ENCODE peak calls at places on chromosomes 2 and 18, in six cellular contexts. One of them, this sample, is unnamed.

GRCh38 chr2:922230-922629 is 28.4 kb upstream of the SNTG2 start:
- DNase-seq in K562: no peak
- DNase-seq in GM12878: no peak
- DNase-seq in H1: no peak
- DNase-seq in HCT116: no peak
- DNase-seq in HepG2: no peak
- DNase-seq in this sample: no peak

GRCh38 chr2:22238967-22239366 is 1115.2 kb downstream of the TDRD15 start:
- DNase-seq in K562: no peak
- DNase-seq in HepG2: no peak
- DNase-seq in HCT116: no peak
- DNase-seq in H1: no peak
- DNase-seq in GM12878: no peak
- DNase-seq in this sample: no peak

GRCh38 chr18:33201509-33201926 is 239.0 kb downstream of the CCDC178 start:
- DNase-seq in GM12878: no peak
- DNase-seq in HepG2: peak
- DNase-seq in H1: peak
- DNase-seq in K562: no peak
- DNase-seq in HCT116: no peak
- DNase-seq in this sample: peak

GRCh38 chr2:189610700-189611099 is 30.1 kb upstream of the SLC40A1 start:
- DNase-seq in HCT116: no peak
- DNase-seq in GM12878: no peak
- DNase-seq in HepG2: no peak
- DNase-seq in H1: no peak
- DNase-seq in K562: no peak
- DNase-seq in this sample: peak

GRCh38 chr2:58976374-58977055 is 735.4 kb upstream of the FANCL start:
- DNase-seq in HCT116: no peak
- DNase-seq in H1: no peak
- DNase-seq in GM12878: no peak
- DNase-seq in K562: no peak
- DNase-seq in HepG2: no peak
- DNase-seq in this sample: peak

GRCh38 chr2:160266078-160266551 is 66.0 kb upstream of the ITGB6 start:
- DNase-seq in GM12878: peak
- DNase-seq in H1: no peak
- DNase-seq in HCT116: no peak
- DNase-seq in HepG2: no peak
- DNase-seq in K562: no peak
- DNase-seq in this sample: no peak

GRCh38 chr2:237162959-237163358 is 77.3 kb downstream of the COPS8 start:
- DNase-seq in HepG2: no peak
- DNase-seq in HCT116: no peak
- DNase-seq in K562: no peak
- DNase-seq in H1: no peak
- DNase-seq in GM12878: no peak
- DNase-seq in this sample: no peak

GRCh38 chr2:437772-438393 is 150.0 kb upstream of the ALKAL2 start:
- DNase-seq in HepG2: no peak
- DNase-seq in H1: no peak
- DNase-seq in K562: no peak
- DNase-seq in GM12878: no peak
- DNase-seq in HCT116: no peak
- DNase-seq in this sample: peak

GRCh38 chr2:100831831-100832230 is 11.9 kb downstream of the NPAS2 start:
- DNase-seq in H1: no peak
- DNase-seq in HCT116: no peak
- DNase-seq in GM12878: no peak
- DNase-seq in K562: no peak
- DNase-seq in HepG2: no peak
- DNase-seq in this sample: no peak

GRCh38 chr2:237201461-237202287 is 116.0 kb downstream of the COPS8 start:
- DNase-seq in HCT116: peak
- DNase-seq in K562: peak
- DNase-seq in H1: no peak
- DNase-seq in GM12878: peak
- DNase-seq in HepG2: peak
- DNase-seq in this sample: no peak

GRCh38 chr2:177983183-177983788 is 89.3 kb downstream of the PDE11A start:
- DNase-seq in GM12878: no peak
- DNase-seq in HCT116: peak
- DNase-seq in HepG2: peak
- DNase-seq in K562: peak
- DNase-seq in H1: peak
- DNase-seq in this sample: peak

GRCh38 chr2:204551464-204551863 is 6.2 kb downstream of the PARD3B start:
- DNase-seq in K562: no peak
- DNase-seq in HCT116: no peak
- DNase-seq in H1: no peak
- DNase-seq in HepG2: no peak
- DNase-seq in GM12878: no peak
- DNase-seq in this sample: no peak

GRCh38 chr2:43133336-43133707 is 93.1 kb downstream of the ZFP36L2 start:
- DNase-seq in H1: no peak
- DNase-seq in K562: no peak
- DNase-seq in HCT116: no peak
- DNase-seq in HepG2: no peak
- DNase-seq in GM12878: no peak
- DNase-seq in this sample: no peak

GRCh38 chr2:66665124-66665984 is 230.4 kb downstream of the MEIS1 start:
- DNase-seq in K562: no peak
- DNase-seq in H1: no peak
- DNase-seq in HepG2: no peak
- DNase-seq in GM12878: no peak
- DNase-seq in HCT116: no peak
- DNase-seq in this sample: no peak

GRCh38 chr2:121197369-121198091 is 87.5 kb downstream of the TFCP2L1 start:
- DNase-seq in HCT116: no peak
- DNase-seq in GM12878: no peak
- DNase-seq in K562: no peak
- DNase-seq in H1: no peak
- DNase-seq in HepG2: no peak
- DNase-seq in this sample: no peak
- TF ChIP-seq JUND in HCT116: no peak
- TF ChIP-seq JUND in GM12878: no peak
- TF ChIP-seq JUND in K562: no peak
- TF ChIP-seq JUND in H1: no peak
- TF ChIP-seq JUND in HepG2: no peak
- TF ChIP-seq JUND in this sample: no peak

DNA sequence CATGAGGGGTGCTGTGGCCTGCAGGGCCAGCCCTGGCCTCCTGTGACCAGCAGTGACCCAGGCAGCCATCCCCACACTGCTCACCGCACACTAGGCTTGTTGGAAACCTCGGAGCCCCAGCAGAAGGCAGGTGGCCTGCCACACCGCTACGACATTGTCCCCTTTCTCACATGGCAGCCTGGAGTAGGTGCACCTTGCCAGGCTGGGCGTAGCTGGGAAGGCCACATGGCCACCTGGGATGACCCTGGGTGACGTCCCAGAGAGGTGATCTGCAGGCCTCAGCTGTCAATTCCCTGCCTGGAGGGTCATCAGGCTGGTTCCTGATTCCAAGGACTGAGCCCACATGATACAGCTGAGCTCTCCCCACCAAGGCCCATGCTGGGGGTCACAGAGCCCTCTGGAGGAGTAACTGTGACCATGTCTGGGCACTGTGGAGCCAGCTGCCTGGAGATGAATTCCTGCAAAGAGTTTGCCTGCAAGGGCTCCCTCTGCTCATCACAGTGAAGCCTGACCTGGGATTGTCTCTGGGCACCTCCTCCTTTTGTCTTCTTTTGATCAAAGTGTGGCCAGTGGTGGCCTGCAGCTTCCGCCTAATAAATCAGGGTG is 119.6 kb upstream of the OTOS start:
- DNase-seq in HCT116: no peak
- DNase-seq in K562: no peak
- DNase-seq in GM12878: no peak
- DNase-seq in H1: no peak
- DNase-seq in HepG2: no peak
- DNase-seq in this sample: no peak
- TF ChIP-seq JUND in HCT116: no peak
- TF ChIP-seq JUND in K562: no peak
- TF ChIP-seq JUND in GM12878: no peak
- TF ChIP-seq JUND in H1: no peak
- TF ChIP-seq JUND in HepG2: no peak
- TF ChIP-seq JUND in this sample: no peak

DNA sequence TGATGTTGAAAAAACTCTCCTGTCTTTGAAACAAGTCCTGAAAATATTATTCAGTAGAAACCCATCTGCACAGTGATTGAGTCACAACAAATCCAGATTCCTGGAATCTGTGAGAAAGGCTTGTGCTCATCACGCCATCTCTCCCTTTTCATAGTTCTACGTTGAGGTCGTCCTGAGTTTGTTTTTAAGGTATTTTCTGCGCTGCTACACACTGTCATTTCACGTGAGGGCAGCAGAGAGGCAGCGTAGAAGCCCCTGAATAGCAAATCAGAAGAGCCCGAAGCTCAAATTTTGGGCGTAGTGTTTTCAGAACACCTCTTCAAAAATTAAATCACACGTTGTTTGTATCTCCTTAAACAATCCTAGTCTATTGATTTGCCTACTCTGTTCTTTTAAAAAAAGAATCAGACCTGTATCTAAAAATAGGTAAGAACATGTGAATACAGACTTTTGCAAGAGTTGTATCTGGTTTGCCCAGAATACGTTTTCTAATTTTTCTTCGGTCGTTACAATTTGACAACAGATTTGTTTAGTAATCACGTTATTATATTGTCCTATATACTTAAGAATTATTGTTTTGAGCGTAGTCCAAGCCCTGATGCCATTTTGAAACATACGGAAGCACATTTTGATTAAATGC is 61.6 kb upstream of the SLC38A11 start:
- DNase-seq in K562: no peak
- DNase-seq in HCT116: peak
- DNase-seq in GM12878: no peak
- DNase-seq in H1: no peak
- DNase-seq in HepG2: peak
- DNase-seq in this sample: peak
- TF ChIP-seq JUND in K562: no peak
- TF ChIP-seq JUND in HCT116: no peak
- TF ChIP-seq JUND in GM12878: no peak
- TF ChIP-seq JUND in H1: no peak
- TF ChIP-seq JUND in HepG2: no peak
- TF ChIP-seq JUND in this sample: no peak

GRCh38 chr18:60331890-60332289 is 40.7 kb downstream of the MC4R start:
- DNase-seq in K562: no peak
- DNase-seq in HCT116: no peak
- DNase-seq in H1: no peak
- DNase-seq in HepG2: no peak
- DNase-seq in GM12878: no peak
- DNase-seq in this sample: no peak
- TF ChIP-seq JUND in K562: no peak
- TF ChIP-seq JUND in HCT116: no peak
- TF ChIP-seq JUND in H1: no peak
- TF ChIP-seq JUND in HepG2: no peak
- TF ChIP-seq JUND in GM12878: no peak
- TF ChIP-seq JUND in this sample: no peak

GRCh38 chr2:10216677-10217498 is 85.8 kb upstream of the HPCAL1 start:
- DNase-seq in H1: no peak
- DNase-seq in K562: peak
- DNase-seq in HCT116: no peak
- DNase-seq in GM12878: no peak
- DNase-seq in HepG2: peak
- DNase-seq in this sample: no peak

GRCh38 chr2:10220045-10220444 is 82.7 kb upstream of the HPCAL1 start:
- DNase-seq in GM12878: no peak
- DNase-seq in H1: no peak
- DNase-seq in K562: no peak
- DNase-seq in HepG2: no peak
- DNase-seq in HCT116: no peak
- DNase-seq in this sample: no peak

GRCh38 chr2:10217499-10217861 is 85.2 kb upstream of the HPCAL1 start:
- DNase-seq in K562: no peak
- DNase-seq in GM12878: no peak
- DNase-seq in HCT116: no peak
- DNase-seq in H1: no peak
- DNase-seq in HepG2: no peak
- DNase-seq in this sample: no peak

GRCh38 chr2:10215393-10215935 is 87.2 kb upstream of the HPCAL1 start:
- DNase-seq in HepG2: no peak
- DNase-seq in K562: no peak
- DNase-seq in H1: no peak
- DNase-seq in GM12878: no peak
- DNase-seq in HCT116: no peak
- DNase-seq in this sample: no peak

GRCh38 chr2:10218036-10218435 is 84.7 kb upstream of the HPCAL1 start:
- DNase-seq in HepG2: no peak
- DNase-seq in H1: no peak
- DNase-seq in GM12878: no peak
- DNase-seq in HCT116: no peak
- DNase-seq in K562: no peak
- DNase-seq in this sample: no peak
- TF ChIP-seq JUND in HepG2: no peak
- TF ChIP-seq JUND in H1: no peak
- TF ChIP-seq JUND in GM12878: no peak
- TF ChIP-seq JUND in HCT116: no peak
- TF ChIP-seq JUND in K562: no peak
- TF ChIP-seq JUND in this sample: no peak

GRCh38 chr18:34787931-34788532 is 77.9 kb downstream of the DTNA start:
- DNase-seq in GM12878: peak
- DNase-seq in H1: no peak
- DNase-seq in HCT116: peak
- DNase-seq in HepG2: peak
- DNase-seq in K562: peak
- DNase-seq in this sample: peak
- TF ChIP-seq JUND in GM12878: no peak
- TF ChIP-seq JUND in H1: no peak
- TF ChIP-seq JUND in HCT116: no peak
- TF ChIP-seq JUND in HepG2: no peak
- TF ChIP-seq JUND in K562: no peak
- TF ChIP-seq JUND in this sample: no peak

This sample was measured in T47D.